ENCODE peak calls at places on chromosomes 7 and 10, in four cellular contexts. S is gastrocnemius medialis, C is PC-3, T is kidney. H is an unnamed sample.

GRCh38 chr7:36390199-36391090 is 783 bp downstream of the ANLN start:
- DNase-seq in S (no peak), C (peak), T (peak), H (peak)

GRCh38 chr7:101031082-101031481 is 11.2 kb downstream of the MUC17 start:
- DNase-seq in S (no peak), C (no peak), T (peak), H (peak)

GRCh38 chr10:66752714-66753113 is 173.1 kb upstream of the LRRTM3 start:
- DNase-seq in S (no peak), C (peak), T (no peak), H (peak)

GRCh38 chr10:3401491-3401938 is 228.9 kb upstream of the PITRM1 start:
- DNase-seq in S (no peak), C (peak), T (no peak), H (no peak)

GRCh38 chr10:110392121-110392859 is 87.6 kb upstream of the SMNDC1 start:
- DNase-seq in S (no peak), C (peak), T (peak), H (no peak)

GRCh38 chr10:71697938-71698709 is 21.5 kb downstream of the C10orf105 start:
- DNase-seq in S (no peak), C (peak), T (no peak), H (no peak)

GRCh38 chr10:98748298-98748697 is 301.6 kb upstream of the HPS1 start:
- DNase-seq in S (no peak), C (peak), T (no peak), H (peak)

GRCh38 chr7:151550601-151551286 is 31.0 kb upstream of the RHEB start:
- DNase-seq in S (no peak), C (peak), T (no peak), H (peak)

GRCh38 chr7:1727812-1728570 is 57.9 kb downstream of the ELFN1 start:
- DNase-seq in S (no peak), C (no peak), T (no peak), H (no peak)

GRCh38 chr7:12067156-12067831 is 143.8 kb upstream of the TMEM106B start:
- DNase-seq in S (no peak), C (peak), T (peak), H (peak)

GRCh38 chr7:36280840-36281812 is 108.5 kb upstream of the ANLN start:
- DNase-seq in S (peak), C (peak), T (peak), H (peak)

GRCh38 chr10:51532044-51532443 is 167.4 kb downstream of the CSTF2T start:
- DNase-seq in S (no peak), C (no peak), T (no peak), H (no peak)

GRCh38 chr7:151506901-151507382 is 12.8 kb downstream of the RHEB start:
- DNase-seq in S (peak), C (peak), T (no peak), H (peak)

GRCh38 chr7:20030915-20031362 is 186.2 kb downstream of the MACC1 start:
- DNase-seq in S (no peak), C (peak), T (no peak), H (peak)

GRCh38 chr7:24830440-24831050 is 73.3 kb upstream of the GSDME start:
- DNase-seq in S (no peak), C (no peak), T (no peak), H (no peak)

GRCh38 chr10:100146875-100147665 is 38.8 kb downstream of the ERLIN1 start:
- DNase-seq in S (no peak), C (peak), T (no peak), H (peak)

GRCh38 chr10:119859422-119860258 is 13.0 kb downstream of the MCMBP start:
- DNase-seq in S (no peak), C (peak), T (no peak), H (peak)

GRCh38 chr10:101139421-101139911 is 8.4 kb downstream of the TLX1 start:
- DNase-seq in S (no peak), C (no peak), T (no peak), H (no peak)

GRCh38 chr10:33509231-33509871 is 174.9 kb upstream of the NRP1 start:
- DNase-seq in S (no peak), C (peak), T (peak), H (peak)

GRCh38 chr10:132143162-132143561 is 43.6 kb upstream of the DPYSL4 start:
- DNase-seq in S (no peak), C (no peak), T (peak), H (no peak)

GRCh38 chr10:126867567-126868365 is 37.5 kb upstream of the DOCK1 start:
- DNase-seq in S (no peak), C (peak), T (no peak), H (no peak)

GRCh38 chr7:54788664-54789063 is 29.7 kb upstream of the SEC61G start:
- DNase-seq in S (no peak), C (peak), T (no peak), H (peak)

GRCh38 chr7:100472854-100473499 is 6.0 kb downstream of the TSC22D4 start:
- DNase-seq in S (no peak), C (no peak), T (peak), H (peak)

GRCh38 chr10:58362026-58362799 is 23.0 kb upstream of the TFAM start:
- DNase-seq in S (no peak), C (peak), T (no peak), H (no peak)

GRCh38 chr10:129800-130199 is 5.5 kb upstream of the ZMYND11 start:
- DNase-seq in S (no peak), C (no peak), T (no peak), H (no peak)

GRCh38 chr10:124643281-124644009 is 100.7 kb downstream of the FAM53B start:
- DNase-seq in S (no peak), C (no peak), T (peak), H (no peak)

GRCh38 chr7:37806152-37806551 is 42.2 kb upstream of the NME8 start:
- DNase-seq in S (no peak), C (no peak), T (no peak), H (no peak)

GRCh38 chr10:130666215-130666614 is 530.0 kb downstream of the GLRX3 start:
- DNase-seq in S (no peak), C (no peak), T (no peak), H (no peak)

GRCh38 chr10:87541114-87541513 is 36.4 kb downstream of the MINPP1 start:
- DNase-seq in S (no peak), C (peak), T (no peak), H (peak)

GRCh38 chr10:79102056-79102874 is 33.5 kb downstream of the ZMIZ1 start:
- DNase-seq in S (peak), C (peak), T (peak), H (peak)

DNA sequence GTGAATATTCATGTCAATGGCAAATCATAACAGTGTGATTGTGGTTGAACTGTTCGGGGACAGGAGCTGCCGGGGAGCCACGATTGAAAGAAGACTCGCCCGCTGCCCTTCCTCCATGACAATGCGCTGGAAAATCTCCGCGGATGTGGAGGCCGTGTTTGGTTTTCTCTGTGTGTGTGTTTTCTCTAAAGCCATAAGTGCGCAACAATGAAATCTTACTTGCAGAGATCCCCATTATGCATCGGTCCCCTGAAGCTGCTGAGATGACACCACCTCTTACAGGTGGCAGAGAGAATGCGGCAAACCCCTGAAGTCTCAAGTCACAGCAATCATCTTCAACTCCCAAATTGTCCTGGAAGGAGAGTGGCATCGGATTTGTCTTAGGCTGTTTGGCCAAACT is 442.3 kb upstream of the MKI67 start:
- DNase-seq in S (no peak), C (no peak), T (no peak), H (no peak)
- H3K4me3 ChIP-seq in S (peak), C (no peak), T (no peak), H (no peak)

GRCh38 chr10:102608487-102608886 is 35.8 kb upstream of the TRIM8 start:
- DNase-seq in S (no peak), C (no peak), T (no peak), H (no peak)
- TF ChIP-seq CTCF in S (no peak), C (no peak), T (no peak), H (no peak)

GRCh38 chr7:73647725-73648592 is 19.7 kb upstream of the VPS37D start:
- DNase-seq in S (no peak), C (peak), T (peak), H (no peak)
- H3K4me3 ChIP-seq in S (peak), C (peak), T (no peak), H (peak)

GRCh38 chr10:26860026-26860541 is 674 bp downstream of the ABI1 start:
- DNase-seq in S (peak), C (peak), T (peak), H (peak)
- TF ChIP-seq CTCF in S (no peak), C (no peak), T (no peak), H (no peak)

DNA sequence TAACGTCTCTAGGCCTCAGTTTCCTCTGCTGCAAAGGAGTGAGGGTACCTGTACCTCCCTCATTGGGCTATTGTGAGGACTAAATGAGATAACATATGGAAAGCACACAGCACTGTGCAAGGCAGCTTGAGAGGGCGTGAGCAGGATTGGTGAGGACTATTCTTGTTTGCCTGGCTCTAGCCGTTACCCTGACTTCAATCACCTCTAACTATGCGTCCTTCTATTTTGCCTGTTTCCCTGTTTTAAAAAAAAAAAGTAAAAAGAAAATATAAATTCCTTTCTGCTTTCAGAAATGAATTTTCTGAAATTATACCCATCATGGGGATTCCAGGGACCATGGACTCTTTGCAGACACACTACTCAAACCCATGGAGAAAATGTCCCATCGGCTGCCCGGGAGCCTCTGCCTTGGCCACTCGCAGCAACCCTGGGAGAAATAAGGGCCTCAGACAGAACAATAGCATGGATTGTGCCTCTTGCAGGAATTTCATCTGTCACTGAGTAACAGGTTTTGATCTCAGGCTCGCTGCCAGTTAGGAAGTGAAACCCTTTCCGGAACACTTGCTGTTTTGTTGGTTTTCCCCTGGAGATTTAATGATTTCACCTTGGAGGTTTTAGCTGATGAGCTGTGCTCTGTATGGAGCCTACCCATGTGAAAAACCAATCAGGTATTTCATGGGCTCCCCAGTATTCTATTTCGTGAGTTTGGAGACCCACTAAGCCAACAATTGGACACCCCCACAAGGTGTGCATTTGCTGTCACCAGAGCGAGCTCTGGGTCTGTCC is 55.6 kb downstream of the STEAP1B start:
- DNase-seq in S (no peak), C (peak), T (peak), H (peak)
- H3K4me3 ChIP-seq in S (no peak), C (no peak), T (no peak), H (no peak)

DNA sequence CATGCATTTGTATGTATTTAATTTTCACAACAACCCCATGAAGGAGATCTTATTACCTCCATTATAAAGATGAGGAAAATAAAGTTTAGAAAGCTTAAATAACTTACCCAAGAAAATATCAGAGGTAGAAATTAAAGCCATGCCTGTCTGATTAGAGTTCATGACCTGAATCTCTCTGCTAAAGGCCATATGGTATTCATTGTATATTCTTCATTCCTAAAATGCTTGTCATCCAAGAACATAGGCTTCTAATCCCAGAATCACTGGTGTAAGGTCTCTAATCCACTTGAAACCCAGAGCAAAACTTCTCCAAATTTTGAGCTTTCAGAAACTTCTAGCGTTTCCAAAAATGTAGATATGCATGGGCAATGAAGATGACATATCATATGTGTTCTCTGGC is 72.3 kb upstream of the YAE1 start:
- DNase-seq in S (no peak), C (no peak), T (no peak), H (no peak)
- TF ChIP-seq CTCF in S (no peak), C (no peak), T (no peak), H (no peak)

GRCh38 chr7:78121878-78122277 is 323.3 kb downstream of the PHTF2 start:
- DNase-seq in S (no peak), C (no peak), T (no peak), H (no peak)
- H3K4me3 ChIP-seq in S (no peak), C (no peak), T (no peak), H (no peak)

GRCh38 chr7:369981-370621 is 80.1 kb downstream of the FOXL3 start:
- DNase-seq in S (no peak), C (no peak), T (no peak), H (peak)
- TF ChIP-seq CTCF in S (no peak), C (no peak), T (no peak), H (peak)

GRCh38 chr7:138000081-138000701 is 1.7 kb downstream of the CREB3L2 start:
- DNase-seq in S (no peak), C (no peak), T (peak), H (peak)
- H3K4me3 ChIP-seq in S (peak), C (peak), T (peak), H (peak)

DNA sequence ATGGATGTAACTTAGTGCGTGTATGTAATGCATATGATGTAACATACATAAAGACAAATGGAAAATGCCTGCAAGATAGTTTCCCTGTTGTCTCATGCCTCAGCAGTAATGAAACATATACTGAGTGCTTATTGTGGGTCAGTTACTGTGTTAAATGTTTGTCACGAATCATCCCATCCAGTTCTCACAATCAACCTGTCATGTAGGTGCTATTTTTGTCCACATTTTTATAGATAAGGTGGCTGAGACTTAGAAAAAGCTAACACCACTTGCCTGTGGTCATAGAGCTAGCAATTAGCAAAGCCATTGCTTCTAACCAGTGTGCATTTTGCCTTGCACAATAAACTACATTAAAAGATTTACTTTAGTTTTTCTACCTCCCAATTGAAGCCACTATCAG is 350.9 kb downstream of the AUTS2 start:
- DNase-seq in S (no peak), C (no peak), T (no peak), H (no peak)
- TF ChIP-seq CTCF in S (no peak), C (no peak), T (no peak), H (no peak)

H was measured in epithelial cell of esophagus.